ENCODE peak calls at places on chromosomes 12 and 14, in eight cellular contexts. M is activated gamma-delta T cell treated with anti-CD3 and anti-CD28 coated beads, Interleukin-2, amount 50 U/mL, for 16 hours; T is NCI-H460; F is iris pigment epithelial cell; W is IMR-90; Z is naive B cell; A is anterior cingulate cortex; U is NCI-H2029 treated with DMSO at 0.1 percent for 48 hours. I is an unnamed sample.

GRCh38 chr12:32995623-32996022 is 99.0 kb upstream of the PKP2 start:
- DNase-seq in M (no peak), T (no peak), F (peak), W (no peak), Z (no peak), A (no peak), U (no peak), I (peak)

GRCh38 chr12:131005161-131006035 is 51.7 kb downstream of the ADGRD1 start:
- DNase-seq in M (no peak), T (no peak), F (no peak), W (no peak), Z (no peak), A (no peak), U (no peak), I (no peak)

GRCh38 chr14:75452900-75453816 is 25.3 kb downstream of the JDP2 start:
- DNase-seq in M (no peak), T (no peak), F (peak), W (peak), Z (no peak), A (peak), U (no peak), I (peak)

GRCh38 chr12:124917135-124917840 is 2.8 kb upstream of the UBC start:
- DNase-seq in M (peak), T (peak), F (peak), W (peak), Z (peak), A (no peak), U (no peak), I (peak)

GRCh38 chr14:67738740-67739504 is 37.2 kb downstream of the RDH12 start:
- DNase-seq in M (no peak), T (peak), F (peak), W (peak), Z (no peak), A (no peak), U (no peak), I (peak)

GRCh38 chr14:42023452-42023851 is 416.8 kb downstream of the LRFN5 start:
- DNase-seq in M (no peak), T (no peak), F (no peak), W (no peak), Z (no peak), A (no peak), U (peak), I (no peak)

GRCh38 chr12:57051011-57051410 is 1.1 kb upstream of the MYO1A start:
- DNase-seq in M (no peak), T (no peak), F (no peak), W (no peak), Z (no peak), A (no peak), U (no peak), I (no peak)

GRCh38 chr12:6533653-6534157 is 612 bp upstream of the GAPDH start:
- DNase-seq in M (no peak), T (peak), F (peak), W (peak), Z (no peak), A (peak), U (peak), I (peak)

GRCh38 chr14:38210168-38210567 is 2.5 kb downstream of the SSTR1 start:
- DNase-seq in M (no peak), T (no peak), F (peak), W (peak), Z (no peak), A (no peak), U (peak), I (peak)

GRCh38 chr12:84497819-84498218 is 414.8 kb downstream of the SLC6A15 start:
- DNase-seq in M (no peak), T (peak), F (no peak), W (no peak), Z (no peak), A (no peak), U (no peak), I (no peak)

GRCh38 chr12:103824290-103824689 is 16.7 kb downstream of the NT5DC3 start:
- DNase-seq in M (no peak), T (no peak), F (no peak), W (no peak), Z (no peak), A (no peak), U (no peak), I (no peak)

GRCh38 chr12:57058454-57058853 is 8.5 kb upstream of the MYO1A start:
- DNase-seq in M (no peak), T (no peak), F (no peak), W (no peak), Z (no peak), A (no peak), U (no peak), I (no peak)

GRCh38 chr12:116919247-116919671 is 8.5 kb downstream of the FBXW8 start:
- DNase-seq in M (no peak), T (no peak), F (no peak), W (no peak), Z (peak), A (no peak), U (no peak), I (no peak)